ENCODE peak calls at places on chromosomes 5 and 9, in ten cellular contexts. One of them, this sample, is unnamed.

GRCh38 chr9:87445646-87446045 is 52.0 kb upstream of the DAPK1 start:
- DNase-seq in ascending aorta: no peak
- DNase-seq in CD4-positive, CD25-positive, alpha-beta regulatory T cell: no peak
- DNase-seq in naive thymus-derived CD4-positive, alpha-beta T cell: no peak
- DNase-seq in fibroblast of lung: peak
- DNase-seq in NCI-H345: no peak
- DNase-seq in GM12865: peak
- DNase-seq in Karpas-422: peak
- DNase-seq in neural crest cell: peak
- DNase-seq in cardiac fibroblast: peak
- DNase-seq in this sample: peak

GRCh38 chr5:96052374-96052773 is 90.7 kb upstream of the ELL2 start:
- DNase-seq in ascending aorta: no peak
- DNase-seq in CD4-positive, CD25-positive, alpha-beta regulatory T cell: no peak
- DNase-seq in naive thymus-derived CD4-positive, alpha-beta T cell: no peak
- DNase-seq in fibroblast of lung: no peak
- DNase-seq in NCI-H345: no peak
- DNase-seq in GM12865: no peak
- DNase-seq in Karpas-422: no peak
- DNase-seq in neural crest cell: no peak
- DNase-seq in cardiac fibroblast: no peak
- DNase-seq in this sample: no peak

GRCh38 chr5:119578937-119579336 is 50.4 kb upstream of the FAM170A start:
- DNase-seq in ascending aorta: no peak
- DNase-seq in CD4-positive, CD25-positive, alpha-beta regulatory T cell: no peak
- DNase-seq in naive thymus-derived CD4-positive, alpha-beta T cell: no peak
- DNase-seq in fibroblast of lung: peak
- DNase-seq in NCI-H345: no peak
- DNase-seq in GM12865: peak
- DNase-seq in Karpas-422: peak
- DNase-seq in neural crest cell: no peak
- DNase-seq in cardiac fibroblast: peak
- DNase-seq in this sample: peak

GRCh38 chr9:121059998-121060636 is 10.0 kb upstream of the C5 start:
- DNase-seq in ascending aorta: no peak
- DNase-seq in CD4-positive, CD25-positive, alpha-beta regulatory T cell: peak
- DNase-seq in naive thymus-derived CD4-positive, alpha-beta T cell: peak
- DNase-seq in fibroblast of lung: peak
- DNase-seq in NCI-H345: peak
- DNase-seq in GM12865: peak
- DNase-seq in Karpas-422: peak
- DNase-seq in neural crest cell: peak
- DNase-seq in cardiac fibroblast: peak
- DNase-seq in this sample: peak

GRCh38 chr5:144142030-144142825 is 28.2 kb downstream of the YIPF5 start:
- DNase-seq in ascending aorta: no peak
- DNase-seq in CD4-positive, CD25-positive, alpha-beta regulatory T cell: no peak
- DNase-seq in naive thymus-derived CD4-positive, alpha-beta T cell: peak
- DNase-seq in fibroblast of lung: peak
- DNase-seq in NCI-H345: peak
- DNase-seq in GM12865: peak
- DNase-seq in Karpas-422: peak
- DNase-seq in neural crest cell: no peak
- DNase-seq in cardiac fibroblast: peak
- DNase-seq in this sample: peak

GRCh38 chr5:149878371-149878770 is 66.2 kb downstream of the PDE6A start:
- DNase-seq in ascending aorta: no peak
- DNase-seq in CD4-positive, CD25-positive, alpha-beta regulatory T cell: no peak
- DNase-seq in naive thymus-derived CD4-positive, alpha-beta T cell: no peak
- DNase-seq in fibroblast of lung: no peak
- DNase-seq in NCI-H345: peak
- DNase-seq in GM12865: no peak
- DNase-seq in Karpas-422: no peak
- DNase-seq in neural crest cell: no peak
- DNase-seq in cardiac fibroblast: peak
- DNase-seq in this sample: no peak

GRCh38 chr5:132050661-132051371 is 9.6 kb upstream of the IL3 start:
- DNase-seq in ascending aorta: no peak
- DNase-seq in CD4-positive, CD25-positive, alpha-beta regulatory T cell: no peak
- DNase-seq in naive thymus-derived CD4-positive, alpha-beta T cell: no peak
- DNase-seq in fibroblast of lung: no peak
- DNase-seq in NCI-H345: peak
- DNase-seq in GM12865: no peak
- DNase-seq in Karpas-422: no peak
- DNase-seq in neural crest cell: no peak
- DNase-seq in cardiac fibroblast: no peak
- DNase-seq in this sample: no peak

GRCh38 chr5:113382736-113383135 is 52.1 kb downstream of the TSSK1B start:
- DNase-seq in ascending aorta: no peak
- DNase-seq in CD4-positive, CD25-positive, alpha-beta regulatory T cell: no peak
- DNase-seq in naive thymus-derived CD4-positive, alpha-beta T cell: no peak
- DNase-seq in fibroblast of lung: no peak
- DNase-seq in NCI-H345: no peak
- DNase-seq in GM12865: no peak
- DNase-seq in Karpas-422: no peak
- DNase-seq in neural crest cell: no peak
- DNase-seq in cardiac fibroblast: peak
- DNase-seq in this sample: no peak

GRCh38 chr5:28328691-28329090 is 1290.3 kb upstream of the CDH9 start:
- DNase-seq in ascending aorta: no peak
- DNase-seq in CD4-positive, CD25-positive, alpha-beta regulatory T cell: no peak
- DNase-seq in naive thymus-derived CD4-positive, alpha-beta T cell: no peak
- DNase-seq in fibroblast of lung: peak
- DNase-seq in NCI-H345: no peak
- DNase-seq in GM12865: no peak
- DNase-seq in Karpas-422: no peak
- DNase-seq in neural crest cell: no peak
- DNase-seq in cardiac fibroblast: no peak
- DNase-seq in this sample: peak

GRCh38 chr9:126449725-126450443 is 123.3 kb downstream of the MVB12B start:
- DNase-seq in ascending aorta: no peak
- DNase-seq in CD4-positive, CD25-positive, alpha-beta regulatory T cell: no peak
- DNase-seq in naive thymus-derived CD4-positive, alpha-beta T cell: no peak
- DNase-seq in fibroblast of lung: no peak
- DNase-seq in NCI-H345: no peak
- DNase-seq in GM12865: no peak
- DNase-seq in Karpas-422: no peak
- DNase-seq in neural crest cell: no peak
- DNase-seq in cardiac fibroblast: no peak
- DNase-seq in this sample: no peak

GRCh38 chr9:90827181-90827866 is 25.7 kb downstream of the SYK start:
- DNase-seq in ascending aorta: no peak
- DNase-seq in CD4-positive, CD25-positive, alpha-beta regulatory T cell: no peak
- DNase-seq in naive thymus-derived CD4-positive, alpha-beta T cell: no peak
- DNase-seq in fibroblast of lung: no peak
- DNase-seq in NCI-H345: no peak
- DNase-seq in GM12865: peak
- DNase-seq in Karpas-422: peak
- DNase-seq in neural crest cell: no peak
- DNase-seq in cardiac fibroblast: no peak
- DNase-seq in this sample: no peak

GRCh38 chr5:37814699-37815098 is 25.1 kb downstream of the GDNF start:
- DNase-seq in ascending aorta: no peak
- DNase-seq in CD4-positive, CD25-positive, alpha-beta regulatory T cell: no peak
- DNase-seq in naive thymus-derived CD4-positive, alpha-beta T cell: no peak
- DNase-seq in fibroblast of lung: peak
- DNase-seq in NCI-H345: no peak
- DNase-seq in GM12865: peak
- DNase-seq in Karpas-422: no peak
- DNase-seq in neural crest cell: no peak
- DNase-seq in cardiac fibroblast: no peak
- DNase-seq in this sample: peak

GRCh38 chr9:94553029-94553938 is 1.6 kb upstream of the PCAT7 start:
- DNase-seq in ascending aorta: no peak
- DNase-seq in CD4-positive, CD25-positive, alpha-beta regulatory T cell: no peak
- DNase-seq in naive thymus-derived CD4-positive, alpha-beta T cell: no peak
- DNase-seq in fibroblast of lung: no peak
- DNase-seq in NCI-H345: no peak
- DNase-seq in GM12865: no peak
- DNase-seq in Karpas-422: peak
- DNase-seq in neural crest cell: no peak
- DNase-seq in cardiac fibroblast: no peak
- DNase-seq in this sample: no peak

GRCh38 chr9:73116030-73116429 is 35.6 kb upstream of the ANXA1 start:
- DNase-seq in ascending aorta: no peak
- DNase-seq in CD4-positive, CD25-positive, alpha-beta regulatory T cell: no peak
- DNase-seq in naive thymus-derived CD4-positive, alpha-beta T cell: no peak
- DNase-seq in fibroblast of lung: peak
- DNase-seq in NCI-H345: no peak
- DNase-seq in GM12865: no peak
- DNase-seq in Karpas-422: no peak
- DNase-seq in neural crest cell: no peak
- DNase-seq in cardiac fibroblast: peak
- DNase-seq in this sample: peak

GRCh38 chr9:128607642-128608350 is 48.9 kb downstream of the DYNC2I2 start:
- DNase-seq in ascending aorta: peak
- DNase-seq in CD4-positive, CD25-positive, alpha-beta regulatory T cell: no peak
- DNase-seq in naive thymus-derived CD4-positive, alpha-beta T cell: no peak
- DNase-seq in fibroblast of lung: peak
- DNase-seq in NCI-H345: no peak
- DNase-seq in GM12865: no peak
- DNase-seq in Karpas-422: no peak
- DNase-seq in neural crest cell: no peak
- DNase-seq in cardiac fibroblast: peak
- DNase-seq in this sample: peak

GRCh38 chr9:128911529-128912035 is 9.2 kb upstream of the PHYHD1 start:
- DNase-seq in ascending aorta: peak
- DNase-seq in CD4-positive, CD25-positive, alpha-beta regulatory T cell: no peak
- DNase-seq in naive thymus-derived CD4-positive, alpha-beta T cell: no peak
- DNase-seq in fibroblast of lung: peak
- DNase-seq in NCI-H345: no peak
- DNase-seq in GM12865: no peak
- DNase-seq in Karpas-422: no peak
- DNase-seq in neural crest cell: no peak
- DNase-seq in cardiac fibroblast: peak
- DNase-seq in this sample: peak

GRCh38 chr5:60710362-60710761 is 10.4 kb upstream of the DEPDC1B start:
- DNase-seq in ascending aorta: no peak
- DNase-seq in CD4-positive, CD25-positive, alpha-beta regulatory T cell: no peak
- DNase-seq in naive thymus-derived CD4-positive, alpha-beta T cell: no peak
- DNase-seq in fibroblast of lung: no peak
- DNase-seq in NCI-H345: no peak
- DNase-seq in GM12865: no peak
- DNase-seq in Karpas-422: no peak
- DNase-seq in neural crest cell: no peak
- DNase-seq in cardiac fibroblast: no peak
- DNase-seq in this sample: no peak

GRCh38 chr9:82553654-82554366 is 509.1 kb downstream of the RASEF start:
- DNase-seq in ascending aorta: no peak
- DNase-seq in CD4-positive, CD25-positive, alpha-beta regulatory T cell: no peak
- DNase-seq in naive thymus-derived CD4-positive, alpha-beta T cell: no peak
- DNase-seq in fibroblast of lung: peak
- DNase-seq in NCI-H345: no peak
- DNase-seq in GM12865: peak
- DNase-seq in Karpas-422: no peak
- DNase-seq in neural crest cell: no peak
- DNase-seq in cardiac fibroblast: no peak
- DNase-seq in this sample: no peak

GRCh38 chr9:131046581-131047202 is 37.7 kb downstream of the LAMC3 start:
- DNase-seq in ascending aorta: no peak
- DNase-seq in CD4-positive, CD25-positive, alpha-beta regulatory T cell: peak
- DNase-seq in naive thymus-derived CD4-positive, alpha-beta T cell: peak
- DNase-seq in fibroblast of lung: peak
- DNase-seq in NCI-H345: peak
- DNase-seq in GM12865: peak
- DNase-seq in Karpas-422: peak
- DNase-seq in neural crest cell: peak
- DNase-seq in cardiac fibroblast: peak
- DNase-seq in this sample: peak

This sample was measured in astrocyte of the hippocampus.